ENCODE peak calls at places on chromosomes 1 and 21, in ten cellular contexts. L is NCI-H2107; Z is upper lobe of right lung; I is AG04449; R is CD8-positive, alpha-beta memory T cell; W is Calu3; C is C1 segment of cervical spinal cord; J is NCI-H2081; S is GM12878; P is IMR-90. D is an unnamed sample.

GRCh38 chr1:19412654-19413053 is 72.7 kb downstream of the CAPZB start:
- DNase-seq in P (no peak), Z (no peak), C (no peak), L (no peak), J (no peak), S (no peak), I (no peak), W (no peak), R (no peak), D (no peak)

GRCh38 chr1:182725264-182725965 is 41.0 kb upstream of the RGS8 start:
- DNase-seq in C (no peak), Z (no peak), W (no peak), J (no peak), P (peak; percentile 39), R (no peak), L (no peak), S (no peak), I (no peak), D (no peak)

GRCh38 chr1:167651161-167651693 is 21.2 kb downstream of the RCSD1 start:
- DNase-seq in C (no peak), J (no peak), Z (no peak), R (no peak), S (no peak), L (no peak), I (no peak), P (no peak), W (peak; percentile 47), D (no peak)

GRCh38 chr1:201180901-201181300 is 9.7 kb upstream of the IGFN1 start:
- DNase-seq in L (no peak), J (no peak), S (no peak), C (no peak), R (no peak), I (no peak), P (no peak), Z (peak; percentile 32), W (no peak), D (peak; percentile 55)

GRCh38 chr1:206892351-206892984 is 4.8 kb upstream of the IL24 start:
- DNase-seq in Z (no peak), R (no peak), C (no peak), P (peak; percentile 84), S (no peak), W (no peak), I (no peak), J (no peak), L (no peak), D (no peak)

GRCh38 chr1:100240013-100240412 is 9.6 kb downstream of the DBT start:
- DNase-seq in R (no peak), P (no peak), W (no peak), Z (no peak), L (no peak), C (no peak), S (no peak), I (no peak), J (no peak), D (no peak)

GRCh38 chr1:11524465-11525150 is 45.7 kb downstream of the DISP3 start:
- DNase-seq in Z (peak; percentile 16), S (no peak), P (no peak), J (no peak), I (no peak), C (no peak), W (no peak), R (no peak), L (no peak), D (no peak)

GRCh38 chr1:11948822-11949458 is 14.4 kb downstream of the PLOD1 start:
- DNase-seq in R (no peak), L (no peak), J (no peak), C (no peak), I (no peak), Z (no peak), W (no peak), S (no peak), P (peak; percentile 26), D (no peak)

GRCh38 chr1:55781944-55782482 is 566.8 kb upstream of the USP24 start:
- DNase-seq in C (no peak), J (no peak), R (no peak), Z (no peak), S (no peak), I (peak; percentile 57), P (peak; percentile 94), L (no peak), W (no peak), D (no peak)

GRCh38 chr21:42160111-42160949 is 58.6 kb upstream of the ABCG1 start:
- DNase-seq in P (no peak), L (no peak), J (no peak), Z (peak; percentile 52), S (no peak), I (no peak), W (no peak), C (no peak), R (no peak), D (peak; percentile 79)

GRCh38 chr1:2193514-2194251 is 889 bp downstream of the FAAP20 start:
- DNase-seq in S (no peak), J (peak; percentile 11), P (no peak), R (no peak), Z (no peak), W (no peak), C (no peak), L (no peak), I (no peak), D (no peak)

GRCh38 chr1:167926486-167926997 is 9.9 kb upstream of the DCAF6 start:
- DNase-seq in C (no peak), S (no peak), J (no peak), L (no peak), I (no peak), R (no peak), P (no peak), W (peak; percentile 68), Z (no peak), D (no peak)

GRCh38 chr1:20719261-20719660 is 1.5 kb upstream of the KIF17 start:
- DNase-seq in I (no peak), W (no peak), L (no peak), R (no peak), C (no peak), S (no peak), P (no peak), J (no peak), Z (peak; percentile 30), D (no peak)

GRCh38 chr21:17726047-17726446 is 93.1 kb downstream of the C21orf91 start:
- DNase-seq in Z (no peak), P (peak; percentile 7), J (no peak), R (no peak), C (no peak), I (no peak), S (no peak), W (no peak), L (no peak), D (no peak)

GRCh38 chr1:84365225-84366221 is 32.8 kb upstream of the DNASE2B start:
- DNase-seq in R (no peak), W (peak; percentile 76), J (peak; percentile 17), C (no peak), L (no peak), Z (no peak), S (no peak), I (peak; percentile 90), P (peak; percentile 99), D (no peak)

GRCh38 chr1:208204779-208205178 is 39.4 kb downstream of the PLXNA2 start:
- DNase-seq in W (no peak), J (no peak), I (no peak), C (no peak), L (no peak), R (no peak), P (no peak), S (no peak), Z (no peak), D (no peak)

GRCh38 chr1:203135636-203136305 is 8.2 kb downstream of the ADORA1 start:
- DNase-seq in S (no peak), I (no peak), R (no peak), Z (peak; percentile 44), L (no peak), J (no peak), W (peak; percentile 42), C (no peak), P (no peak), D (no peak)

GRCh38 chr1:247551716-247552115 is 2.8 kb downstream of the GCSAML start:
- DNase-seq in P (peak; percentile 24), R (no peak), S (no peak), J (no peak), Z (no peak), W (no peak), L (no peak), C (no peak), I (peak; percentile 16), D (no peak)

GRCh38 chr1:59669752-59670312 is 144.9 kb upstream of the HOOK1 start:
- DNase-seq in J (no peak), W (no peak), L (no peak), C (no peak), R (no peak), Z (no peak), S (no peak), P (peak; percentile 43), I (no peak), D (no peak)

GRCh38 chr1:179325836-179326235 is 32.2 kb downstream of the SOAT1 start:
- DNase-seq in S (no peak), C (no peak), Z (no peak), I (no peak), W (no peak), P (no peak), R (no peak), L (no peak), J (no peak), D (no peak)

GRCh38 chr1:1599030-1599916 is 662 bp downstream of the FNDC10 start:
- DNase-seq in Z (no peak), J (peak; percentile 46), C (no peak), L (no peak), P (peak; percentile 37), R (no peak), W (no peak), S (no peak), I (no peak), D (no peak)

GRCh38 chr1:3061566-3061965 is 7.4 kb upstream of the PRDM16 start:
- DNase-seq in I (no peak), S (no peak), J (no peak), C (no peak), P (no peak), Z (peak; percentile 60), W (no peak), L (no peak), R (no peak), D (peak; percentile 59)

GRCh38 chr1:188281927-188282326 is 1453.2 kb downstream of the PLA2G4A start:
- DNase-seq in I (peak; percentile 5), P (peak; percentile 41), L (no peak), R (no peak), S (no peak), J (no peak), W (no peak), C (no peak), Z (no peak), D (no peak)

GRCh38 chr1:154812911-154813816 is 56.9 kb downstream of the KCNN3 start:
- DNase-seq in W (no peak), R (no peak), Z (no peak), L (peak; percentile 22), C (no peak), J (peak; percentile 78), S (no peak), I (no peak), P (peak; percentile 18), D (no peak)

GRCh38 chr1:236204656-236205055 is 62.3 kb downstream of the GPR137B start:
- DNase-seq in S (no peak), I (no peak), R (no peak), L (no peak), W (no peak), P (peak; percentile 30), C (no peak), Z (no peak), J (no peak), D (no peak)

GRCh38 chr21:16308269-16308668 is 578.5 kb downstream of the USP25 start:
- DNase-seq in W (no peak), I (no peak), Z (no peak), J (peak; percentile 14), L (no peak), S (no peak), R (no peak), P (peak; percentile 15), C (no peak), D (no peak)

GRCh38 chr1:2875677-2876531 is 74.4 kb upstream of the TTC34 start:
- DNase-seq in Z (no peak), R (no peak), P (no peak), I (no peak), C (peak; percentile 5), W (peak; percentile 45), S (no peak), L (no peak), J (no peak), D (no peak)

D was measured in mesenteric fat pad.